ENCODE peak calls at places on chromosomes 5 and 9, in ten cellular contexts. C is heart left ventricle; Z is M059J; E is activated CD8-positive, alpha-beta T cell treated with anti-CD3 and anti-CD28 coated beads for 36 hours; H is naive thymus-derived CD8-positive, alpha-beta T cell; O is activated naive CD4-positive, alpha-beta T cell treated with anti-CD3 and anti-CD28 coated beads for 36 hours; G is activated CD4-positive, alpha-beta T cell treated with anti-CD3 and anti-CD28 coated beads, Interleukin-2, amount 10 ng/mL, durations not matched to agents 7 days and 5 days; D is CD8-positive, alpha-beta memory T cell; U is Karpas-422; A is sciatic nerve. X is an unnamed sample.
A peak's percentile ranks its signal among the peaks of the same experiment; 100 is the strongest.

GRCh38 chr9:95087659-95088242 is 229.8 kb downstream of the FANCC start:
- DNase-seq in C (no peak), Z (peak; percentile 68), E (peak; percentile 10), H (no peak), O (no peak), G (no peak), D (no peak), U (peak; percentile 79), A (peak; percentile 62), X (no peak)

GRCh38 chr9:36258170-36258988 is at the start of gene GNE:
- DNase-seq in C (peak; percentile 99), Z (peak; percentile 97), E (peak; percentile 97), H (peak; percentile 93), O (peak; percentile 97), G (peak; percentile 98), D (peak; percentile 96), U (peak; percentile 99), A (peak; percentile 99), X (peak; percentile 95)

GRCh38 chr5:161400583-161400982 is 145.9 kb downstream of the GABRB2 start:
- DNase-seq in C (no peak), Z (no peak), E (no peak), H (no peak), O (no peak), G (no peak), D (no peak), U (no peak), A (no peak), X (no peak)

GRCh38 chr9:27227192-27227591 is 69.8 kb downstream of the EQTN start:
- DNase-seq in C (no peak), Z (peak; percentile 82), E (no peak), H (no peak), O (no peak), G (no peak), D (no peak), U (no peak), A (no peak), X (no peak)

GRCh38 chr9:89445801-89446228 is 52.1 kb downstream of the SEMA4D start:
- DNase-seq in C (no peak), Z (no peak), E (no peak), H (no peak), O (no peak), G (no peak), D (no peak), U (no peak), A (no peak), X (no peak)

GRCh38 chr5:89043676-89044075 is 160.7 kb upstream of the MEF2C start:
- DNase-seq in C (no peak), Z (peak; percentile 69), E (no peak), H (no peak), O (peak; percentile 20), G (no peak), D (no peak), U (no peak), A (no peak), X (peak; percentile 12)

GRCh38 chr9:125428060-125428481 is 166.4 kb downstream of the GAPVD1 start:
- DNase-seq in C (no peak), Z (peak; percentile 24), E (peak; percentile 48), H (no peak), O (peak; percentile 29), G (peak; percentile 17), D (no peak), U (peak; percentile 87), A (no peak), X (no peak)

GRCh38 chr9:6765396-6765795 is 7.6 kb downstream of the KDM4C start:
- DNase-seq in C (no peak), Z (no peak), E (no peak), H (no peak), O (no peak), G (no peak), D (no peak), U (no peak), A (no peak), X (no peak)

GRCh38 chr5:173278172-173278571 is 43.2 kb upstream of the NKX2-5 start:
- DNase-seq in C (peak; percentile 93), Z (no peak), E (no peak), H (no peak), O (no peak), G (no peak), D (no peak), U (no peak), A (no peak), X (no peak)

GRCh38 chr5:83026507-83026906 is 50.7 kb downstream of the TMEM167A start:
- DNase-seq in C (no peak), Z (peak; percentile 28), E (no peak), H (no peak), O (no peak), G (no peak), D (no peak), U (no peak), A (no peak), X (no peak)

GRCh38 chr9:112867275-112867991 is 23.2 kb downstream of the SLC46A2 start:
- DNase-seq in C (no peak), Z (peak; percentile 92), E (peak; percentile 57), H (no peak), O (peak; percentile 62), G (peak; percentile 22), D (no peak), U (peak; percentile 80), A (no peak), X (no peak)

GRCh38 chr9:22997923-22998322 is 551.3 kb downstream of the DMRTA1 start:
- DNase-seq in C (no peak), Z (no peak), E (no peak), H (no peak), O (no peak), G (no peak), D (no peak), U (no peak), A (no peak), X (no peak)

GRCh38 chr9:129317179-129318011 is 139.3 kb upstream of the IER5L start:
- DNase-seq in C (no peak), Z (peak; percentile 59), E (no peak), H (no peak), O (no peak), G (no peak), D (no peak), U (peak; percentile 64), A (peak; percentile 70), X (no peak)

GRCh38 chr5:100043475-100043874 is 491.7 kb upstream of the FAM174A start:
- DNase-seq in C (no peak), Z (no peak), E (no peak), H (no peak), O (no peak), G (no peak), D (no peak), U (no peak), A (no peak), X (no peak)

GRCh38 chr5:65612298-65612907 is 11.7 kb downstream of the TRIM23 start:
- DNase-seq in C (no peak), Z (no peak), E (no peak), H (no peak), O (no peak), G (no peak), D (no peak), U (peak; percentile 58), A (no peak), X (no peak)

GRCh38 chr5:125835293-125836172 is 587.7 kb upstream of the GRAMD2B start:
- DNase-seq in C (peak; percentile 29), Z (no peak), E (no peak), H (no peak), O (no peak), G (no peak), D (no peak), U (peak; percentile 48), A (no peak), X (peak; percentile 68)

GRCh38 chr5:126446498-126447224 is 23.5 kb downstream of the GRAMD2B start:
- DNase-seq in C (no peak), Z (peak; percentile 86), E (peak; percentile 82), H (no peak), O (peak; percentile 88), G (peak; percentile 35), D (no peak), U (no peak), A (no peak), X (no peak)

GRCh38 chr5:91885291-91886265 is 502.5 kb upstream of the ARRDC3 start:
- DNase-seq in C (no peak), Z (peak; percentile 29), E (no peak), H (no peak), O (no peak), G (no peak), D (no peak), U (no peak), A (no peak), X (no peak)

GRCh38 chr5:132190161-132190817 is 37.4 kb downstream of the P4HA2 start:
- DNase-seq in C (no peak), Z (peak; percentile 76), E (no peak), H (no peak), O (no peak), G (peak; percentile 24), D (peak; percentile 33), U (peak; percentile 80), A (no peak), X (peak; percentile 78)

GRCh38 chr5:82684153-82684552 is 393.0 kb downstream of the TMEM167A start:
- DNase-seq in C (no peak), Z (no peak), E (no peak), H (no peak), O (no peak), G (no peak), D (no peak), U (no peak), A (no peak), X (no peak)

GRCh38 chr5:128825826-128826225 is 139.5 kb upstream of the SLC27A6 start:
- DNase-seq in C (no peak), Z (no peak), E (no peak), H (no peak), O (no peak), G (no peak), D (no peak), U (no peak), A (no peak), X (peak; percentile 83)

X was measured in endothelial cell of umbilical vein.